ENCODE peak calls at places on chromosomes 7 and 10, in six cellular contexts. One of them, this sample, is unnamed.

GRCh38 chr10:50554381-50554994 is 69.3 kb downstream of the SGMS1 start:
- DNase-seq in CD4-positive, alpha-beta memory T cell: no peak
- DNase-seq in left ventricle myocardium inferior: peak
- DNase-seq in RPMI7951: no peak
- DNase-seq in stimulated activated CD4-positive, alpha-beta T cell treated with anti-CD3 and anti-CD28 coated beads, Interleukin-1b, Interleukin-23, amount 100 ng/mL, for 4 hours: no peak
- DNase-seq in AG09309: no peak
- DNase-seq in this sample: no peak

GRCh38 chr10:101011517-101012423 is 12.2 kb downstream of the LZTS2 start:
- DNase-seq in CD4-positive, alpha-beta memory T cell: no peak
- DNase-seq in left ventricle myocardium inferior: no peak
- DNase-seq in RPMI7951: no peak
- DNase-seq in stimulated activated CD4-positive, alpha-beta T cell treated with anti-CD3 and anti-CD28 coated beads, Interleukin-1b, Interleukin-23, amount 100 ng/mL, for 4 hours: no peak
- DNase-seq in AG09309: no peak
- DNase-seq in this sample: no peak

GRCh38 chr10:36053271-36053670 is 411.2 kb upstream of the FZD8 start:
- DNase-seq in CD4-positive, alpha-beta memory T cell: no peak
- DNase-seq in left ventricle myocardium inferior: no peak
- DNase-seq in RPMI7951: no peak
- DNase-seq in stimulated activated CD4-positive, alpha-beta T cell treated with anti-CD3 and anti-CD28 coated beads, Interleukin-1b, Interleukin-23, amount 100 ng/mL, for 4 hours: no peak
- DNase-seq in AG09309: no peak
- DNase-seq in this sample: no peak

GRCh38 chr7:117075934-117076333 is 122.6 kb downstream of the ST7 start:
- DNase-seq in CD4-positive, alpha-beta memory T cell: no peak
- DNase-seq in left ventricle myocardium inferior: no peak
- DNase-seq in RPMI7951: no peak
- DNase-seq in stimulated activated CD4-positive, alpha-beta T cell treated with anti-CD3 and anti-CD28 coated beads, Interleukin-1b, Interleukin-23, amount 100 ng/mL, for 4 hours: no peak
- DNase-seq in AG09309: no peak
- DNase-seq in this sample: no peak

GRCh38 chr10:130997267-130998045 is 314.1 kb downstream of the TCERG1L start:
- DNase-seq in CD4-positive, alpha-beta memory T cell: no peak
- DNase-seq in left ventricle myocardium inferior: no peak
- DNase-seq in RPMI7951: no peak
- DNase-seq in stimulated activated CD4-positive, alpha-beta T cell treated with anti-CD3 and anti-CD28 coated beads, Interleukin-1b, Interleukin-23, amount 100 ng/mL, for 4 hours: no peak
- DNase-seq in AG09309: no peak
- DNase-seq in this sample: no peak

GRCh38 chr7:99386584-99387238 is 12.2 kb downstream of the ARPC1B start:
- DNase-seq in CD4-positive, alpha-beta memory T cell: peak
- DNase-seq in left ventricle myocardium inferior: no peak
- DNase-seq in RPMI7951: peak
- DNase-seq in stimulated activated CD4-positive, alpha-beta T cell treated with anti-CD3 and anti-CD28 coated beads, Interleukin-1b, Interleukin-23, amount 100 ng/mL, for 4 hours: no peak
- DNase-seq in AG09309: no peak
- DNase-seq in this sample: no peak

GRCh38 chr7:121329460-121330052 is 756 bp downstream of the WNT16 start:
- DNase-seq in CD4-positive, alpha-beta memory T cell: no peak
- DNase-seq in left ventricle myocardium inferior: no peak
- DNase-seq in RPMI7951: peak
- DNase-seq in stimulated activated CD4-positive, alpha-beta T cell treated with anti-CD3 and anti-CD28 coated beads, Interleukin-1b, Interleukin-23, amount 100 ng/mL, for 4 hours: no peak
- DNase-seq in AG09309: no peak
- DNase-seq in this sample: no peak

GRCh38 chr10:103041391-103041790 is 123.3 kb downstream of the CNNM2 start:
- DNase-seq in CD4-positive, alpha-beta memory T cell: no peak
- DNase-seq in left ventricle myocardium inferior: no peak
- DNase-seq in RPMI7951: no peak
- DNase-seq in stimulated activated CD4-positive, alpha-beta T cell treated with anti-CD3 and anti-CD28 coated beads, Interleukin-1b, Interleukin-23, amount 100 ng/mL, for 4 hours: no peak
- DNase-seq in AG09309: no peak
- DNase-seq in this sample: no peak

GRCh38 chr7:129089521-129090212 is 34.8 kb upstream of the TNPO3 start:
- DNase-seq in CD4-positive, alpha-beta memory T cell: no peak
- DNase-seq in left ventricle myocardium inferior: no peak
- DNase-seq in RPMI7951: peak
- DNase-seq in stimulated activated CD4-positive, alpha-beta T cell treated with anti-CD3 and anti-CD28 coated beads, Interleukin-1b, Interleukin-23, amount 100 ng/mL, for 4 hours: no peak
- DNase-seq in AG09309: no peak
- DNase-seq in this sample: no peak